ENCODE peak calls at places on chromosome 13, in ten cellular contexts. D, K, T, Z, P, S, O, U, Q and X are unnamed samples.

GRCh38 chr13:39257642-39258041 is 219.4 kb downstream of the NHLRC3 start:
- DNase-seq in D (peak; percentile 34), K (no peak), T (no peak), Z (no peak), P (no peak), S (no peak), O (no peak), U (no peak), Q (no peak), X (no peak)

GRCh38 chr13:33352023-33352422 is 66.5 kb upstream of the STARD13 start:
- DNase-seq in D (no peak), K (no peak), T (no peak), Z (no peak), P (no peak), S (no peak), O (no peak), U (no peak), Q (no peak), X (no peak)

GRCh38 chr13:109945206-109945960 is 159.0 kb upstream of the IRS2 start:
- DNase-seq in D (no peak), K (peak; percentile 79), T (no peak), Z (no peak), P (no peak), S (no peak), O (no peak), U (no peak), Q (no peak), X (no peak)

GRCh38 chr13:44423824-44424223 is 50.2 kb downstream of the SERP2 start:
- DNase-seq in D (no peak), K (no peak), T (no peak), Z (no peak), P (no peak), S (no peak), O (no peak), U (no peak), Q (no peak), X (no peak)

GRCh38 chr13:85529216-85529590 is 270.0 kb downstream of the SLITRK6 start:
- DNase-seq in D (no peak), K (peak; percentile 44), T (no peak), Z (no peak), P (no peak), S (no peak), O (no peak), U (no peak), Q (no peak), X (no peak)

GRCh38 chr13:74550039-74550438 is 415.8 kb upstream of the KLF12 start:
- DNase-seq in D (no peak), K (no peak), T (no peak), Z (no peak), P (no peak), S (peak; percentile 30), O (no peak), U (peak; percentile 28), Q (no peak), X (no peak)

GRCh38 chr13:77728265-77728966 is 30.9 kb downstream of the SLAIN1 start:
- DNase-seq in D (no peak), K (no peak), T (no peak), Z (no peak), P (no peak), S (no peak), O (no peak), U (no peak), Q (no peak), X (no peak)

GRCh38 chr13:34577051-34577450 is 365.0 kb upstream of the NBEA start:
- DNase-seq in D (no peak), K (no peak), T (no peak), Z (no peak), P (no peak), S (no peak), O (no peak), U (no peak), Q (no peak), X (no peak)

GRCh38 chr13:33611016-33611805 is 206.7 kb upstream of the RFC3 start:
- DNase-seq in D (no peak), K (peak; percentile 64), T (peak; percentile 94), Z (peak; percentile 48), P (peak; percentile 73), S (no peak), O (peak; percentile 13), U (no peak), Q (peak; percentile 10), X (peak; percentile 34)

GRCh38 chr13:37645181-37645580 is 46.6 kb upstream of the POSTN start:
- DNase-seq in D (peak; percentile 55), K (no peak), T (no peak), Z (no peak), P (no peak), S (no peak), O (no peak), U (no peak), Q (no peak), X (no peak)

GRCh38 chr13:25064396-25064795 is 31.5 kb upstream of the PABPC3 start:
- DNase-seq in D (no peak), K (no peak), T (no peak), Z (no peak), P (no peak), S (no peak), O (no peak), U (no peak), Q (no peak), X (no peak)

GRCh38 chr13:109200556-109200955 is 571.1 kb downstream of the MYO16 start:
- DNase-seq in D (no peak), K (peak; percentile 6), T (no peak), Z (no peak), P (no peak), S (no peak), O (no peak), U (no peak), Q (no peak), X (no peak)

GRCh38 chr13:43783820-43784219 is 3.0 kb downstream of the ENOX1 start:
- DNase-seq in D (no peak), K (peak; percentile 8), T (no peak), Z (no peak), P (no peak), S (no peak), O (no peak), U (no peak), Q (no peak), X (peak; percentile 43)

DNA sequence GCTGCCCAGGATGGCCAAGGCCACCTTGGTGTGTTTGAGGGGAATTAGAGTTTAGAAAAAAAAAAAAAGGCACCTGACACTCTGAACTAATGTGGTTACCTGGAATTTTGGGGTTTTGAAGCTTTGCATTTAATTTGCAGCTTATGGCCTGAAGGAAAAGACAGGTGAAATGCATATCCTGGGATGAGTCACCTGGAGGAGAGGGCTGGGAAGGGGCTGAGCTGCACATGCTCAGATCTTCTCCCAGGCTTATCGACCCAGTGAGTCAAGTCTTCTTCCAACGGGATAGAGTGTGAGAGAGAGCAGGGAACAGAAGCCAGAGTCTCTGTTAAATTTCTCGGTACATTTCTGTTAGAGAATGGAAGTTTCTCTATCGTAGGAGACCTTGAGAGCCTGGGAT is 29.7 kb upstream of the ALOX5AP start:
- DNase-seq in D (no peak), K (no peak), T (no peak), Z (no peak), P (no peak), S (no peak), O (no peak), U (no peak), Q (no peak), X (no peak)
- H3K4me3 ChIP-seq in D (no peak overlapping the region), K (no peak overlapping the region), T (no peak overlapping the region), Z (no peak overlapping the region), P (no peak overlapping the region), S (no peak overlapping the region), O (no peak overlapping the region), U (no peak overlapping the region), Q (no peak overlapping the region), X (no peak overlapping the region)

GRCh38 chr13:76683168-76683567 is 203.0 kb downstream of the KCTD12 start:
- DNase-seq in D (no peak), K (no peak), T (no peak), Z (no peak), P (no peak), S (no peak), O (no peak), U (no peak), Q (no peak), X (no peak)
- H3K4me3 ChIP-seq in D (no peak overlapping the region), K (no peak overlapping the region), T (no peak overlapping the region), Z (no peak overlapping the region), P (no peak overlapping the region), S (no peak overlapping the region), O (no peak overlapping the region), U (no peak overlapping the region), Q (no peak overlapping the region), X (no peak overlapping the region)

GRCh38 chr13:100837611-100838010 is 163.0 kb upstream of the TMTC4 start:
- DNase-seq in D (no peak), K (no peak), T (no peak), Z (no peak), P (no peak), S (no peak), O (no peak), U (no peak), Q (no peak), X (no peak)

GRCh38 chr13:100836696-100837095 is 162.1 kb upstream of the TMTC4 start:
- DNase-seq in D (no peak), K (no peak), T (no peak), Z (no peak), P (no peak), S (no peak), O (no peak), U (no peak), Q (no peak), X (no peak)

DNA sequence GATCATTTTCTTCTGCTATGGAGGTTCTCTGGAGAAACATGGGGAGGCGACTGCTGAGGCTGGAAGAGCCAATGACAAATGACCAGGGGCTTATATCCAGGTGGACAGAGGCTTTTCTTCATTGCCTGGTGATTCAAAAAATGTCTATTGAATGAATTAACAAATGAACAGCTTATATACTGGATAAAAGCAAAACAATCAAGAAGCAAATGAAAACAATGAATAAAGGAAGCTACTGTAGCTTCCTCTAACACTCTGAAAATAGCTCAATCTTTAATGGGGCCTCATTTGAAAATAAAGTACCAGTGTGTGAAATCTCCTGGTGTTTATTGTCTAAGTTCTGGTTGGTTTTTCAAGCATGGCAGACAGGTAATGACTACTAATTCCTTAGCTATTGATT is 167.5 kb upstream of the TMTC4 start:
- DNase-seq in D (no peak), K (no peak), T (no peak), Z (no peak), P (no peak), S (no peak), O (no peak), U (no peak), Q (no peak), X (no peak)
- H3K4me3 ChIP-seq in D (no peak overlapping the region), K (no peak overlapping the region), T (no peak overlapping the region), Z (no peak overlapping the region), P (no peak overlapping the region), S (no peak overlapping the region), O (no peak overlapping the region), U (no peak overlapping the region), Q (no peak overlapping the region), X (no peak overlapping the region)

GRCh38 chr13:111318396-111318795 is 2.0 kb upstream of the TEX29 start:
- DNase-seq in D (no peak), K (peak; percentile 9), T (peak; percentile 14), Z (no peak), P (no peak), S (no peak), O (no peak), U (no peak), Q (no peak), X (no peak)
- H3K4me3 ChIP-seq in D (no peak overlapping the region), K (no peak overlapping the region), T (no peak overlapping the region), Z (no peak overlapping the region), P (no peak overlapping the region), S (no peak overlapping the region), O (no peak overlapping the region), U (no peak overlapping the region), Q (no peak overlapping the region), X (no peak overlapping the region)

GRCh38 chr13:113488283-113488682 is 2.2 kb downstream of the DCUN1D2 start:
- DNase-seq in D (no peak), K (no peak), T (no peak), Z (no peak), P (no peak), S (no peak), O (no peak), U (peak; percentile 28), Q (no peak), X (no peak)
- H3K4me3 ChIP-seq in D (no peak overlapping the region), K (no peak overlapping the region), T (no peak overlapping the region), Z (no peak overlapping the region), P (no peak overlapping the region), S (no peak overlapping the region), O (no peak overlapping the region), U (no peak overlapping the region), Q (no peak overlapping the region), X (no peak overlapping the region)